ENCODE peak calls at places on chromosomes 6 and 20, in five cellular contexts. One of them, this sample, is unnamed.

GRCh38 chr20:59351148-59352040 is 51.0 kb downstream of the EDN3 start:
- DNase-seq in hepatocyte: peak
- DNase-seq in body of pancreas: no peak
- DNase-seq in tibial nerve: no peak
- DNase-seq in CD4-positive, alpha-beta T cell: no peak
- DNase-seq in this sample: no peak

GRCh38 chr6:16752206-16752867 is 8.9 kb downstream of the ATXN1 start:
- DNase-seq in tibial nerve: no peak
- DNase-seq in CD4-positive, alpha-beta T cell: no peak
- DNase-seq in hepatocyte: peak
- DNase-seq in body of pancreas: no peak
- DNase-seq in this sample: no peak

GRCh38 chr6:32149577-32149845 is 2.2 kb downstream of the PRRT1 start:
- DNase-seq in CD4-positive, alpha-beta T cell: no peak
- DNase-seq in tibial nerve: no peak
- DNase-seq in body of pancreas: no peak
- DNase-seq in hepatocyte: no peak
- DNase-seq in this sample: no peak

GRCh38 chr6:13500264-13500663 is 12.9 kb upstream of the GFOD1 start:
- DNase-seq in body of pancreas: no peak
- DNase-seq in hepatocyte: peak
- DNase-seq in tibial nerve: no peak
- DNase-seq in CD4-positive, alpha-beta T cell: no peak
- DNase-seq in this sample: no peak

GRCh38 chr20:50014570-50015562 is 32.1 kb downstream of the SNAI1 start:
- DNase-seq in body of pancreas: no peak
- DNase-seq in CD4-positive, alpha-beta T cell: no peak
- DNase-seq in tibial nerve: no peak
- DNase-seq in hepatocyte: peak
- DNase-seq in this sample: no peak

GRCh38 chr6:71902261-71902660 is 15.9 kb downstream of the RIMS1 start:
- DNase-seq in hepatocyte: no peak
- DNase-seq in CD4-positive, alpha-beta T cell: no peak
- DNase-seq in body of pancreas: no peak
- DNase-seq in tibial nerve: no peak
- DNase-seq in this sample: no peak

GRCh38 chr6:110035321-110035720 is 57.2 kb downstream of the GPR6 start:
- DNase-seq in hepatocyte: no peak
- DNase-seq in body of pancreas: no peak
- DNase-seq in tibial nerve: no peak
- DNase-seq in CD4-positive, alpha-beta T cell: no peak
- DNase-seq in this sample: no peak

GRCh38 chr6:76448109-76448508 is 375.6 kb upstream of the IMPG1 start:
- DNase-seq in body of pancreas: no peak
- DNase-seq in hepatocyte: no peak
- DNase-seq in tibial nerve: no peak
- DNase-seq in CD4-positive, alpha-beta T cell: no peak
- DNase-seq in this sample: no peak

GRCh38 chr6:139386404-139386803 is 12.0 kb upstream of the CITED2 start:
- DNase-seq in CD4-positive, alpha-beta T cell: no peak
- DNase-seq in body of pancreas: no peak
- DNase-seq in tibial nerve: no peak
- DNase-seq in hepatocyte: no peak
- DNase-seq in this sample: no peak

GRCh38 chr6:168090064-168090690 is 11.2 kb upstream of the FRMD1 start:
- DNase-seq in CD4-positive, alpha-beta T cell: no peak
- DNase-seq in tibial nerve: no peak
- DNase-seq in hepatocyte: no peak
- DNase-seq in body of pancreas: no peak
- DNase-seq in this sample: no peak

GRCh38 chr20:53157443-53158408 is 185.6 kb downstream of the TSHZ2 start:
- DNase-seq in hepatocyte: peak
- DNase-seq in CD4-positive, alpha-beta T cell: no peak
- DNase-seq in tibial nerve: no peak
- DNase-seq in body of pancreas: peak
- DNase-seq in this sample: peak

GRCh38 chr20:1803216-1804128 is 91.7 kb upstream of the SIRPA start:
- DNase-seq in body of pancreas: no peak
- DNase-seq in hepatocyte: peak
- DNase-seq in CD4-positive, alpha-beta T cell: no peak
- DNase-seq in tibial nerve: peak
- DNase-seq in this sample: peak

GRCh38 chr6:44179648-44180047 is 21.0 kb downstream of the CAPN11 start:
- DNase-seq in tibial nerve: no peak
- DNase-seq in hepatocyte: no peak
- DNase-seq in CD4-positive, alpha-beta T cell: no peak
- DNase-seq in body of pancreas: no peak
- DNase-seq in this sample: no peak

GRCh38 chr6:45966797-45967196 is 48.9 kb downstream of the CLIC5 start:
- DNase-seq in CD4-positive, alpha-beta T cell: no peak
- DNase-seq in hepatocyte: no peak
- DNase-seq in tibial nerve: no peak
- DNase-seq in body of pancreas: no peak
- DNase-seq in this sample: no peak

GRCh38 chr6:161976569-161976968 is 702.7 kb upstream of the AGPAT4 start:
- DNase-seq in tibial nerve: no peak
- DNase-seq in CD4-positive, alpha-beta T cell: no peak
- DNase-seq in body of pancreas: no peak
- DNase-seq in hepatocyte: no peak
- DNase-seq in this sample: no peak

GRCh38 chr6:24864345-24864744 is 65.6 kb upstream of the ARMH2 start:
- DNase-seq in hepatocyte: no peak
- DNase-seq in tibial nerve: no peak
- DNase-seq in CD4-positive, alpha-beta T cell: no peak
- DNase-seq in body of pancreas: no peak
- DNase-seq in this sample: no peak

GRCh38 chr6:21597706-21598273 is 4.2 kb downstream of the SOX4 start:
- DNase-seq in tibial nerve: no peak
- DNase-seq in body of pancreas: no peak
- DNase-seq in hepatocyte: no peak
- DNase-seq in CD4-positive, alpha-beta T cell: no peak
- DNase-seq in this sample: peak

GRCh38 chr6:50353603-50354002 is 303.9 kb upstream of the DEFB112 start:
- DNase-seq in body of pancreas: no peak
- DNase-seq in hepatocyte: no peak
- DNase-seq in CD4-positive, alpha-beta T cell: no peak
- DNase-seq in tibial nerve: no peak
- DNase-seq in this sample: no peak

GRCh38 chr6:141077355-141078333 is 1055.1 kb upstream of the GJE1 start:
- DNase-seq in CD4-positive, alpha-beta T cell: no peak
- DNase-seq in body of pancreas: no peak
- DNase-seq in hepatocyte: peak
- DNase-seq in tibial nerve: no peak
- DNase-seq in this sample: no peak

GRCh38 chr6:26538936-26539615 is 910 bp downstream of the HMGN4 start:
- DNase-seq in hepatocyte: no peak
- DNase-seq in body of pancreas: no peak
- DNase-seq in CD4-positive, alpha-beta T cell: no peak
- DNase-seq in tibial nerve: no peak
- DNase-seq in this sample: no peak

GRCh38 chr6:159343709-159344108 is 174.5 kb downstream of the FNDC1 start:
- DNase-seq in tibial nerve: no peak
- DNase-seq in hepatocyte: no peak
- DNase-seq in body of pancreas: no peak
- DNase-seq in CD4-positive, alpha-beta T cell: no peak
- DNase-seq in this sample: no peak

GRCh38 chr6:137754366-137754765 is 112.7 kb upstream of the TNFAIP3 start:
- DNase-seq in body of pancreas: no peak
- DNase-seq in CD4-positive, alpha-beta T cell: no peak
- DNase-seq in tibial nerve: no peak
- DNase-seq in hepatocyte: no peak
- DNase-seq in this sample: no peak
- H3K27ac ChIP-seq in body of pancreas: no peak
- H3K27ac ChIP-seq in CD4-positive, alpha-beta T cell: no peak
- H3K27ac ChIP-seq in tibial nerve: no peak
- H3K27ac ChIP-seq in hepatocyte: no peak
- H3K27ac ChIP-seq in this sample: no peak

DNA sequence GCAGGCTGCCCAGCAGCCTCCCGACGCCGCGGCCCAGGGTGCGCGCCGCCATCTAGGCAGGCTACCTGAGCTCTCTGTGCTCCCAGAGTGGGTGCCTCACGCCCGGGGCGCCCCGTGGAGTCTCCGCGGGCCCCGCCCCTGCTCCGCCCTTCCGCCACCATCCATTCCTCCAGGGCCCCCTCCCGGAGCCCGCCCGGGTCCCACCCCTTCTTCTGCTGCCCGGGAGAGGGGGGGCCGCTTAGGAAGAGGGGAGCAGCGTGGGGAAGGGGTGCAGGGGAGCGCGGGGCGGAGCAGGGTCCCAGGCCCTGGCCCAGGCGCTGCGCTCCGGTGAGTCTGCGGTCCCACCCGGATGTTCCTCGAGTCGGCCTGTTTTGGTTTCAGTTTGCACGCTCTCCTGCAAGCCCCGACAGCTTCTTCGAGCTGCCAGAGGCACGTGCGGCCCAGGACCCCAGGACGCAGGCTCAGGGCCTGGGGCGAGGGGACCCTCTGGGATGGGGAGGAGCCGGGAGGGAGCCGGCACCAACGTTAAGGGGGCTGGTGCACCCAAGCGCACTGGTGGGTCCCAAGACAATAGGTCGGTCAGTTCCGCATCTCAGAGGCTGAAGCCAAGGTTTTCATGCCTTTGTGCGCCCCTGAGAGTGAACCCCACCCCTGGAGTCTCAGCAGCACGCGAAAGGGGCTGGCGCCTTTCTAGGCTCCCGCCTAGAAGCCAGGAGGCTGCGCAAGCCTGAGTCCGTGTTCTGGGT is at the start of gene ACSS1:
- DNase-seq in hepatocyte: peak
- DNase-seq in CD4-positive, alpha-beta T cell: peak
- DNase-seq in body of pancreas: peak
- DNase-seq in tibial nerve: no peak
- DNase-seq in this sample: peak
- H3K27ac ChIP-seq in hepatocyte: peak
- H3K27ac ChIP-seq in CD4-positive, alpha-beta T cell: peak
- H3K27ac ChIP-seq in body of pancreas: peak
- H3K27ac ChIP-seq in tibial nerve: peak
- H3K27ac ChIP-seq in this sample: peak

GRCh38 chr6:2684766-2685754 is 65.7 kb downstream of the MYLK4 start:
- DNase-seq in hepatocyte: no peak
- DNase-seq in CD4-positive, alpha-beta T cell: no peak
- DNase-seq in tibial nerve: no peak
- DNase-seq in body of pancreas: no peak
- DNase-seq in this sample: no peak
- H3K27ac ChIP-seq in hepatocyte: no peak
- H3K27ac ChIP-seq in CD4-positive, alpha-beta T cell: no peak
- H3K27ac ChIP-seq in tibial nerve: no peak
- H3K27ac ChIP-seq in body of pancreas: no peak
- H3K27ac ChIP-seq in this sample: no peak

GRCh38 chr6:42388046-42388445 is 63.7 kb downstream of the TRERF1 start:
- DNase-seq in CD4-positive, alpha-beta T cell: no peak
- DNase-seq in tibial nerve: no peak
- DNase-seq in hepatocyte: no peak
- DNase-seq in body of pancreas: no peak
- DNase-seq in this sample: no peak
- H3K27ac ChIP-seq in CD4-positive, alpha-beta T cell: peak
- H3K27ac ChIP-seq in tibial nerve: no peak
- H3K27ac ChIP-seq in hepatocyte: no peak
- H3K27ac ChIP-seq in body of pancreas: no peak
- H3K27ac ChIP-seq in this sample: no peak

GRCh38 chr6:56656466-56656865 is 13.8 kb upstream of the DST start:
- DNase-seq in hepatocyte: no peak
- DNase-seq in CD4-positive, alpha-beta T cell: no peak
- DNase-seq in tibial nerve: no peak
- DNase-seq in body of pancreas: no peak
- DNase-seq in this sample: no peak
- H3K27ac ChIP-seq in hepatocyte: peak
- H3K27ac ChIP-seq in CD4-positive, alpha-beta T cell: no peak
- H3K27ac ChIP-seq in tibial nerve: peak
- H3K27ac ChIP-seq in body of pancreas: no peak
- H3K27ac ChIP-seq in this sample: no peak